ENCODE peak calls at places on chromosomes 7 and 10, in nine cellular contexts. N is HL-60, U is brain microvascular endothelial cell, O is adrenal gland, S is prostate gland, G is fibroblast of lung, H is right atrium auricular region, C is A673, P is heart left ventricle. T is an unnamed sample.

GRCh38 chr10:57979986-57980385 is 287.7 kb downstream of the IPMK start:
- DNase-seq in G (no peak), C (no peak), P (no peak), S (no peak), U (no peak), N (no peak), H (no peak), O (no peak), T (no peak)

GRCh38 chr10:89550509-89550908 is 15.1 kb upstream of the SLC16A12 start:
- DNase-seq in G (peak), H (no peak), O (no peak), N (no peak), C (peak), P (peak), S (no peak), U (peak), T (no peak)

GRCh38 chr7:103560136-103560535 is 114.1 kb upstream of the SLC26A5 start:
- DNase-seq in U (no peak), S (no peak), N (no peak), G (no peak), C (no peak), H (no peak), P (no peak), O (no peak), T (no peak)

GRCh38 chr7:16753932-16754571 is 497 bp downstream of the TSPAN13 start:
- DNase-seq in S (peak), H (no peak), N (no peak), O (peak), G (peak), P (peak), C (peak), U (peak), T (peak)

GRCh38 chr10:71339796-71340589 is 20.9 kb downstream of the SLC29A3 start:
- DNase-seq in S (no peak), C (no peak), H (no peak), U (no peak), G (no peak), P (no peak), O (no peak), N (no peak), T (peak)

GRCh38 chr10:49690673-49691356 is 11.4 kb downstream of the C10orf53 start:
- DNase-seq in O (no peak), N (no peak), S (no peak), P (no peak), C (no peak), H (peak), U (peak), G (no peak), T (no peak)

GRCh38 chr10:121437596-121437995 is 160.6 kb downstream of the FGFR2 start:
- DNase-seq in H (peak), C (no peak), N (no peak), S (no peak), U (no peak), G (no peak), O (no peak), P (peak), T (no peak)

GRCh38 chr7:12715372-12716133 is 28.1 kb downstream of the ARL4A start:
- DNase-seq in G (peak), H (peak), S (peak), O (peak), P (peak), N (peak), U (peak), C (peak), T (peak)

GRCh38 chr7:32560075-32560474 is 64.8 kb downstream of the AVL9 start:
- DNase-seq in H (no peak), O (no peak), C (no peak), U (no peak), P (no peak), G (no peak), N (no peak), S (no peak), T (no peak)

GRCh38 chr7:74025745-74026144 is 2.2 kb upstream of the ELN start:
- DNase-seq in G (no peak), C (no peak), P (no peak), H (no peak), U (no peak), O (no peak), S (no peak), N (peak), T (no peak)

GRCh38 chr10:47008769-47009168 is 97.5 kb downstream of the PTPN20 start:
- DNase-seq in N (no peak), C (no peak), H (peak), S (no peak), G (no peak), P (no peak), U (no peak), O (no peak), T (no peak)

GRCh38 chr10:113985342-113985844 is 58.3 kb upstream of the ADRB1 start:
- DNase-seq in C (peak), U (no peak), O (no peak), G (no peak), H (no peak), S (no peak), P (no peak), N (no peak), T (no peak)

GRCh38 chr10:10138685-10139084 is 879.0 kb upstream of the CELF2 start:
- DNase-seq in U (no peak), C (no peak), H (no peak), N (no peak), P (no peak), S (no peak), G (peak), O (no peak), T (no peak)

GRCh38 chr7:75531359-75531821 is 39.3 kb downstream of the SPDYE5 start:
- DNase-seq in U (no peak), H (no peak), S (no peak), O (no peak), N (no peak), C (peak), P (no peak), G (no peak), T (no peak)

GRCh38 chr10:8245131-8246117 is 190.9 kb downstream of the GATA3 start:
- DNase-seq in S (no peak), P (no peak), U (no peak), N (no peak), H (no peak), G (no peak), O (no peak), C (peak), T (no peak)

GRCh38 chr10:73577788-73578187 is 13.4 kb downstream of the USP54 start:
- DNase-seq in S (peak), O (peak), U (no peak), G (peak), P (peak), C (no peak), H (peak), N (no peak), T (peak)

GRCh38 chr7:112876877-112877276 is 86.7 kb upstream of the TMEM168 start:
- DNase-seq in O (no peak), N (no peak), H (no peak), G (no peak), S (no peak), C (no peak), U (no peak), P (no peak), T (no peak)

DNA sequence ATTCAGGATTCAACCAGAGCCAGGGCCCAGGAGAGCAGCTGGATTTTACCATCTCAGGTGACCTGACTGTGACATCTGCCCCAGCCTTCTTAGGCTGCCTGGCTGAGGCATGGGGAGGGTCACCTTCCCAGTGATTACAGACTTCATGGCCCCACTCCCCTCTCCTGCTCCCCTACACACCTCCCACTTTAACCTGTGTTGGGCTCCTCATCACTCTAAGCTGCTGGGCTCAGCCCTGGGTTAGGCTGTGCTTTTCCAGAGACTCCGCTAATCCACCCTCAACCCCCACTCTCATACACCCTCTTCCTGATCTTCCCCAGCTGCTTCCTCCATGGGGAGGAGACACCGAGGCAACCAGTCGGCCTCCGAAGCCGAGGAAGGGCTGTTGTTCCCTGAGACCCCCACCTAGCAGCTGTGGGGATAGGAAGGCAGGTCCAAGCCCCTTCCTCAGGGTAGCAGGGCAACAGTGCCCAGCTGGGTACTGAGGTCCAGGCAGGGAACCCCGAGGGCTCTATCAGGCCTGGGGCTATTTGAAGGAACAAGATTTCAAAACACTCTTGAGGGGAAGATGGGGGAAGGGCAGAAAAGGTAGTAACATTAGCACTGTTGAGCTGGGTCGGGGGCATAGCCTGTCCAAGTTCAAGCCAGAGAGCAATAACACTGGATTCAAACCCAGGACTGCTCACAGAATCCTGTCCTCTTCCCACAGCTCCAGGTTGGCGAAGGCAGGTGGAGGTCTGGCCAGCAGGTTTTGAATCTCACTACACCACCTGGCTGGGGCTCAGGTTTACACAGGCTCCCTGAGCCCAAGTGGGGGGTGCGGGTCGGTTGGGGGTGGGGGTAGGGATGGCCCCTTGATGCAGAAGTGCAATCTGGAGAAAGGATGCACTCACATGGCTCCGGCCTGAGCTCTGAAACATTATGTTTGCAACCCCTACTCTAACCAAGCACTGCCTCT is 1.8 kb downstream of the IMPDH1 start:
- DNase-seq in C (peak), N (peak), U (no peak), O (no peak), H (no peak), P (no peak), G (no peak), S (no peak), T (peak)
- TF ChIP-seq CTCF in C (no peak), N (no peak), U (no peak), O (no peak), H (no peak), P (no peak), G (no peak), S (no peak), T (no peak)

GRCh38 chr10:109982123-109982522 is 25.7 kb upstream of the ADD3 start:
- DNase-seq in N (no peak), C (no peak), S (no peak), O (no peak), G (peak), U (no peak), P (no peak), H (no peak), T (no peak)
- H3K27ac ChIP-seq in N (no peak), C (no peak), S (no peak), O (peak), G (peak), U (no peak), P (peak), H (peak), T (no peak)

GRCh38 chr7:95874541-95875265 is 102.3 kb downstream of the DYNC1I1 start:
- DNase-seq in P (no peak), N (no peak), O (no peak), C (no peak), H (no peak), U (no peak), S (no peak), G (no peak), T (no peak)
- H3K4me3 ChIP-seq in P (no peak), N (no peak), O (no peak), C (no peak), H (no peak), U (no peak), S (no peak), G (no peak), T (no peak)

DNA sequence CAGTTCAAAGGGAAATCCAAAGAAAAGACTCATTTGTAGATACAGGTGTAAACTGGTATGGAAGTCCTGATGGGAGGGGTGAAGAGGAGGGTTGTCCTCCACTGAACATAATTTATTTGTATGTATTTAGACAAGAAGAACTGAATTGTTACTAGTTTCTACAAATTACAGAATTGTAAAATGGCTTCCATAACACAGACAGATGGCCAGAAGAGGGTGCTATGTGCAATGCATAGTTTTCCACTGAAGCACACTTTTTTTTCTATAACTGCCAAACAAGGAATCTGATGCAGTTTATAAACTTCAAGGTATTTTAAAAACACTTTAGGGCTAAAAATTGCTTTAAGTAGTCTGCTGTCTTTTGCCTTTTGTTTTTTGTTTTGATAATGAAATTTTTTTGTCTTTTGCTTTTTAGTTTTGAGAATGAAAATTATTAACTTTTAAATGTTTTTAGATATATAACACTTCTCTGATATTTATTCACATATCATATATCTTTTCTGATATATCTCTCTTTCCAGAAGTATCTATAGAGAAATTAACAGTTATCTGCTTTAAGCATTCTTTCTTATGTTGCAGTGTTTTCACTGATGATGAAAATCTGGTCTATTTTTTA is 58.5 kb downstream of the PHYHIPL start:
- DNase-seq in U (peak), N (peak), O (peak), S (peak), G (peak), P (no peak), H (no peak), C (peak), T (no peak)
- TF ChIP-seq CTCF in U (peak), N (peak), O (peak), S (no peak), G (peak), P (peak), H (peak), C (peak), T (peak)

DNA sequence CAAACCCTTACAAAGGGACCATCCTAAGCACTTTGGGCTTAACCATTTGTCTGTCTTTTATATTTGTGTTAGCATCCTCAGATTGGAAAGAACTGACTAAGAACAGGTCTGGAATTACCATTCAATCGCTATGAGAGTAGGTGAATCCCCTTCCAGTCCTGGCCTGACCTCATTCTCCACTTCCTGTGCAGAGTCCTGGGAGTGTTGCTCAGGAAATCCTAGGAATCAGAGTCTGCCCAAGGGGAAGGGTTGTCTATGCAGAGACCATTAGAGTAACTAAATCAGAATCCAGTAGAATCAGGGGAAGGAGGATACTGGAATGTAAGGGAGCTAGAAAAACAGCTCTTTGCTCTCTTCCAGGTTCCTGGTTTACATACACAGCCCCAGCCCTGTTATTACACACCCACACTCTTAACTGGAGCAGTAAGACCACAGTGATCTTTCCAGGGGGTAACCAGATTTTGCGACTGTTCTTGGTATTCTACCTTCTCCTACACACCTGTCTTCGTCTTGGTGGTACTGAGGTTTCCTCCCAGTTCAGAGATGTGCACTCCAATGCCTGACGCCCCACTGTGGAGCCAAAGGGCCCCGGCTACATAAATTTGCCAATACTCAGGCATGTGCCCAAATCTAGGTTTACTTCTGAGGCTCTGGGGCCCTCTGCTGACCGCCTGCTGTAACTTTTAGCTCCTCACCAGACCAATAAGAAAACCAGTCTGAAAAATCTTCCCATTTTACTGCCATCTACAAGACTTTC is 103.7 kb downstream of the RNF216 start:
- DNase-seq in N (peak), C (peak), P (peak), S (peak), G (peak), U (peak), O (peak), H (peak), T (no peak)
- H3K27ac ChIP-seq in N (no peak), C (no peak), P (peak), S (no peak), G (no peak), U (peak), O (no peak), H (peak), T (no peak)

GRCh38 chr7:35537067-35538023 is 157.6 kb downstream of the HERPUD2 start:
- DNase-seq in U (peak), N (peak), G (peak), H (peak), P (peak), S (peak), O (peak), C (peak), T (peak)
- H3K4me3 ChIP-seq in U (peak), N (no peak), G (no peak), H (peak), P (peak), S (peak), O (peak), C (peak), T (peak)

DNA sequence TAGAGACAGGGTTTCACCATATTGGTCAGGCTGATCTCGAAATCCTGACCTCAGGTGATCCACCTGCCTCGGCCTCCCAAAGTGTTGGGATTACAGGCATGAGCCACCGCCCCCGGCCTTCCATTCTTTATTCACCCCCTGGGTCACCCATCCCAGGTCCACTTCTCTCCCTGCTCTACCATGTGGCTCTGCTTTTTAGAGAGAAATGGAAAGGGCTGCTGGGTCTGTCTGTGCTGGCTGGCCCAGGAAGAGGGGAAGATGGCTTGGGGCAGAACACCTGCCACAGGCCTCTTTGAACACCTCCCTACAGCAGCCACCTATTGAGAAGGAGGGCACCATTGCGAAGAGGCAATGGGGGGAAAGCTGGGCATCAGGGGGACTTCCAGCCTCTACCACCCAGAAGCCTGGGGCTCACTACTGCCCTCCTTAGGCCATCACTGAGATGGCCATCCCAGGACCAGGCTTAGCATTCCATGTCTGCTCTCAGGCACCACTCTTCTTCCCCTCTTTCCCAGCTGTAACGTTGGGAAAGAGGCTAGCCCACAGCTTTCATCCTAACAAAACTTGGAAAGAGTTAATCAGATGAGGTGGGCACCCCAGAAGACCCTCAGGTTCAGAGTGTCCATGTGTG is 256.3 kb downstream of the GRID1 start:
- DNase-seq in H (no peak), O (no peak), C (no peak), G (no peak), U (no peak), N (no peak), P (no peak), S (no peak), T (no peak)
- TF ChIP-seq CTCF in H (no peak), O (no peak), C (peak), G (no peak), U (no peak), N (peak), P (no peak), S (no peak), T (no peak)

GRCh38 chr10:27041196-27041595 is 59.1 kb downstream of the ANKRD26 start:
- DNase-seq in S (no peak), P (no peak), O (no peak), N (no peak), C (no peak), U (no peak), H (no peak), G (no peak), T (no peak)
- H3K27ac ChIP-seq in S (no peak), P (no peak), O (no peak), N (no peak), C (no peak), U (no peak), H (no peak), G (no peak), T (no peak)

GRCh38 chr10:6920072-6921019 is 340.3 kb upstream of the PRKCQ start:
- DNase-seq in G (peak), N (peak), S (peak), H (no peak), O (peak), P (peak), C (peak), U (peak), T (peak)
- H3K4me3 ChIP-seq in G (no peak), N (no peak), S (peak), H (no peak), O (no peak), P (no peak), C (no peak), U (no peak), T (no peak)

DNA sequence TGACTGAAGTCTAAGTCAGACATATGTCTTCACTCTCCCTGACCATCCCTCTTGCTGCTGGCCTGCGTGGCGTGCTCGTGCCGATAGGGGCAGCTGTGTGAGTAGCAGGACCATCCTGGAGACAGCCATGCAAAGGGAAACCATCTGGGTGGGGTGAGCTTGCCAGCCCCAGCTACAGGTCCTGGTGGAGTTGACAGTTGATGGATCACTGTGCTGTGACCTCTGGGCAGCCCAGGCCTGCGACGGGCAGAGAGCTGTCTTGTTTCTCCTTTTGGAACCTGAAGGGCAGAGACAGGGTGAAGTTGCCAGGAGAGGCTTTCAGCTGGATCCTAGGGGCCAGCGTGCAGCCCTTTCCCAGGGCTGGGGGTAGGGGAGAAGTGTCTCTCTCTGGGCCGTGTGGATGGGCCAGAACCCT is 44.7 kb downstream of the GRK5 start:
- DNase-seq in N (no peak), O (peak), U (no peak), G (peak), C (no peak), P (no peak), H (no peak), S (no peak), T (no peak)
- TF ChIP-seq CTCF in N (no peak), O (no peak), U (peak), G (peak), C (no peak), P (no peak), H (no peak), S (no peak), T (no peak)

T was measured in right lobe of liver.